ENCODE peak calls at places on chromosomes 1 and 21, in nine cellular contexts. W is chondrocyte; C is NCI-H1105; R is epithelial cell of esophagus; X is HuH-7.5; S is cardiac fibroblast; G is D341Med; P is cardiac septum; M is activated CD4-positive, alpha-beta T cell treated with anti-CD3 and anti-CD28 coated beads for 24 hours. I is an unnamed sample.

GRCh38 chr1:101003012-101003650 is 22.5 kb downstream of the DPH5 start:
- DNase-seq in W (no peak), C (no peak), R (peak), X (no peak), S (no peak), G (no peak), P (no peak), M (no peak), I (no peak)

GRCh38 chr1:170711682-170712081 is 47.8 kb downstream of the PRRX1 start:
- DNase-seq in W (no peak), C (no peak), R (peak), X (no peak), S (peak), G (no peak), P (no peak), M (no peak), I (no peak)

GRCh38 chr1:165773324-165773965 is 4.8 kb upstream of the TMCO1 start:
- DNase-seq in W (no peak), C (no peak), R (peak), X (no peak), S (peak), G (no peak), P (no peak), M (no peak), I (no peak)

GRCh38 chr21:36200089-36200561 is 43.5 kb downstream of the DOP1B start:
- DNase-seq in W (peak), C (no peak), R (no peak), X (no peak), S (no peak), G (no peak), P (no peak), M (no peak), I (no peak)

GRCh38 chr1:58754683-58755467 is 29.0 kb downstream of the JUN start:
- DNase-seq in W (no peak), C (no peak), R (no peak), X (no peak), S (no peak), G (no peak), P (peak), M (no peak), I (no peak)

GRCh38 chr1:63920154-63921117 is 146.6 kb downstream of the ROR1 start:
- DNase-seq in W (no peak), C (no peak), R (peak), X (no peak), S (peak), G (no peak), P (no peak), M (no peak), I (no peak)

GRCh38 chr1:150511551-150511950 is 3.6 kb downstream of the ECM1 start:
- DNase-seq in W (no peak), C (peak), R (no peak), X (no peak), S (no peak), G (no peak), P (no peak), M (no peak), I (peak)

GRCh38 chr1:232529747-232530146 is 100.2 kb downstream of the SIPA1L2 start:
- DNase-seq in W (no peak), C (no peak), R (peak), X (no peak), S (no peak), G (no peak), P (no peak), M (no peak), I (no peak)

GRCh38 chr1:112849967-112850641 is 105.9 kb downstream of the SLC16A1 start:
- DNase-seq in W (no peak), C (no peak), R (no peak), X (no peak), S (no peak), G (peak), P (peak), M (no peak), I (no peak)

GRCh38 chr21:38804617-38805281 is 980 bp upstream of the ETS2 start:
- DNase-seq in W (no peak), C (peak), R (peak), X (peak), S (no peak), G (peak), P (peak), M (no peak), I (peak)

GRCh38 chr1:52814465-52814864 is 28.1 kb upstream of the ZYG11A start:
- DNase-seq in W (no peak), C (no peak), R (peak), X (no peak), S (no peak), G (no peak), P (no peak), M (no peak), I (no peak)

GRCh38 chr1:186214816-186215215 is 160.2 kb downstream of the TPR start:
- DNase-seq in W (no peak), C (no peak), R (no peak), X (no peak), S (no peak), G (no peak), P (no peak), M (no peak), I (no peak)

GRCh38 chr1:53182111-53182593 is 14.5 kb upstream of the CPT2 start:
- DNase-seq in W (no peak), C (peak), R (peak), X (no peak), S (peak), G (peak), P (peak), M (peak), I (peak)

GRCh38 chr1:24236170-24237045 is 49.3 kb upstream of the IFNLR1 start:
- DNase-seq in W (no peak), C (no peak), R (peak), X (no peak), S (peak), G (no peak), P (no peak), M (peak), I (no peak)

GRCh38 chr1:57158660-57159059 is 192.8 kb upstream of the C8B start:
- DNase-seq in W (no peak), C (no peak), R (no peak), X (no peak), S (no peak), G (no peak), P (no peak), M (no peak), I (no peak)

GRCh38 chr1:218498061-218498938 is 153.2 kb downstream of the TGFB2 start:
- DNase-seq in W (no peak), C (no peak), R (peak), X (no peak), S (no peak), G (no peak), P (no peak), M (no peak), I (no peak)